ENCODE peak calls at places on chromosomes 5 and 9, in five cellular contexts. G is H9, E is left ventricle myocardium inferior, F is endothelial cell of umbilical vein, B is breast epithelium. M is an unnamed sample.

GRCh38 chr5:143071927-143072326 is 301.8 kb downstream of the ARHGAP26 start:
- DNase-seq in B (no peak), E (no peak), F (no peak), G (no peak), M (no peak)

GRCh38 chr9:69173497-69173890 is 583 bp upstream of the TJP2 start:
- DNase-seq in B (no peak), F (peak; percentile 68), G (no peak), E (no peak), M (no peak)

GRCh38 chr5:151664694-151665583 is 21.8 kb downstream of the SPARC start:
- DNase-seq in E (peak; percentile 51), B (no peak), F (peak; percentile 94), G (no peak), M (peak; percentile 73)

GRCh38 chr9:116075191-116075590 is 78.4 kb upstream of the PAPPA start:
- DNase-seq in B (no peak), G (no peak), F (no peak), E (no peak), M (peak; percentile 92)

GRCh38 chr9:89802809-89803355 is 198.1 kb downstream of the GADD45G start:
- DNase-seq in E (peak; percentile 84), F (no peak), B (peak; percentile 21), G (no peak), M (no peak)

GRCh38 chr9:16031971-16032370 is 479.1 kb downstream of the CCDC171 start:
- DNase-seq in E (no peak), B (no peak), G (no peak), F (no peak), M (peak; percentile 90)

GRCh38 chr9:94927048-94927761 is 200.7 kb downstream of the AOPEP start:
- DNase-seq in B (no peak), E (no peak), G (no peak), F (no peak), M (no peak)

GRCh38 chr9:4540425-4540824 is 50.2 kb downstream of the SLC1A1 start:
- DNase-seq in F (no peak), E (no peak), G (no peak), B (no peak), M (no peak)

GRCh38 chr9:126228779-126229444 is 97.7 kb upstream of the MVB12B start:
- DNase-seq in F (peak; percentile 60), G (peak; percentile 85), E (peak; percentile 65), B (peak; percentile 38), M (peak; percentile 31)

GRCh38 chr9:122020398-122020797 is 72.7 kb downstream of the TTLL11 start:
- DNase-seq in G (no peak), E (no peak), F (peak; percentile 66), B (no peak), M (peak; percentile 23)

GRCh38 chr9:125161284-125161918 is 18.1 kb upstream of the SCAI start:
- DNase-seq in G (no peak), B (no peak), F (no peak), E (no peak), M (peak; percentile 27)

GRCh38 chr9:108776920-108777650 is 78.7 kb downstream of the ACTL7B start:
- DNase-seq in E (no peak), B (no peak), G (no peak), F (no peak), M (peak; percentile 85)
- TF ChIP-seq CTCF in E (peak; percentile 19), B (no peak), G (peak; percentile 66), F (no peak), M (peak; percentile 16)

GRCh38 chr9:74497750-74498615 is 848 bp downstream of the RORB start:
- DNase-seq in F (peak; percentile 14), E (peak; percentile 31), G (peak; percentile 62), B (no peak), M (peak; percentile 51)

GRCh38 chr9:74493512-74493911 is 3.6 kb upstream of the RORB start:
- DNase-seq in F (no peak), G (peak; percentile 52), E (no peak), B (no peak), M (no peak)

GRCh38 chr9:74496819-74497749 is at the start of gene RORB:
- DNase-seq in F (peak; percentile 26), E (peak; percentile 77), B (no peak), G (peak; percentile 90), M (peak; percentile 72)

GRCh38 chr9:74498616-74499095 is 1.5 kb downstream of the RORB start:
- DNase-seq in F (no peak), E (no peak), B (no peak), G (peak; percentile 51), M (peak; percentile 10)

GRCh38 chr9:74494490-74494889 is 2.6 kb upstream of the RORB start:
- DNase-seq in B (no peak), F (no peak), G (no peak), E (no peak), M (no peak)
- H3K27me3 ChIP-seq in B (peaks cover 15% of the 10 kb centered on the region), F (peaks cover 17% of the 10 kb centered on the region), G (peaks cover 8% of the 10 kb centered on the region), E (peaks cover 28% of the 10 kb centered on the region), M (peaks cover 4% of the 10 kb centered on the region)

GRCh38 chr9:97767891-97768290 is 70.8 kb upstream of the XPA start:
- DNase-seq in E (no peak), G (no peak), B (no peak), F (no peak), M (no peak)
- H3K27ac ChIP-seq in E (no peak overlapping the region), G (no peak overlapping the region), B (no peak overlapping the region), F (no peak overlapping the region), M (no peak overlapping the region)

GRCh38 chr5:37045703-37046102 is 169.1 kb downstream of the NIPBL start:
- DNase-seq in B (no peak), F (no peak), G (no peak), E (no peak), M (no peak)

GRCh38 chr5:37047947-37048346 is 171.4 kb downstream of the NIPBL start:
- DNase-seq in F (no peak), B (no peak), E (no peak), G (no peak), M (no peak)

GRCh38 chr5:37044120-37044519 is 167.6 kb downstream of the NIPBL start:
- DNase-seq in B (no peak), E (no peak), G (no peak), F (no peak), M (no peak)

GRCh38 chr5:37039824-37040223 is 163.3 kb downstream of the NIPBL start:
- DNase-seq in F (no peak), B (no peak), E (no peak), G (no peak), M (no peak)

GRCh38 chr5:37043693-37044092 is 167.1 kb downstream of the NIPBL start:
- DNase-seq in E (no peak), F (no peak), G (peak; percentile 28), B (no peak), M (no peak)
- TF ChIP-seq CTCF in E (no peak), F (peak; percentile 7), G (peak; percentile 54), B (no peak), M (no peak)